ENCODE peak calls at places on chromosomes 16 and 17, in six cellular contexts. R is hypothalamus; O is effector CD8-positive, alpha-beta T cell; F is left cardiac atrium; X is stromal cell of bone marrow; H is body of pancreas. V is an unnamed sample.

GRCh38 chr16:70582280-70582978 is 58.8 kb downstream of the SF3B3 start:
- DNase-seq in H (no peak), O (no peak), R (no peak), F (no peak), X (no peak), V (no peak)

GRCh38 chr17:38604479-38605229 is 1.1 kb downstream of the SRCIN1 start:
- DNase-seq in F (no peak), H (peak), R (peak), X (no peak), O (peak), V (no peak)

GRCh38 chr17:8173871-8174322 is 2.3 kb downstream of the TMEM107 start:
- DNase-seq in H (no peak), X (no peak), O (no peak), R (no peak), F (no peak), V (no peak)

GRCh38 chr16:4402439-4403132 is 13.8 kb downstream of the CORO7 start:
- DNase-seq in H (peak), R (peak), F (peak), O (peak), X (no peak), V (no peak)

GRCh38 chr17:21129023-21129681 is 2.4 kb downstream of the DHRS7B start:
- DNase-seq in R (peak), X (peak), F (peak), H (peak), O (no peak), V (peak)

GRCh38 chr17:77252736-77253135 is 112.0 kb downstream of the SEC14L1 start:
- DNase-seq in F (no peak), X (no peak), H (no peak), O (no peak), R (no peak), V (no peak)

GRCh38 chr17:76943781-76944213 is 75.6 kb downstream of the MGAT5B start:
- DNase-seq in F (no peak), X (no peak), R (no peak), O (no peak), H (no peak), V (no peak)

GRCh38 chr16:19294156-19294649 is 8.7 kb downstream of the CLEC19A start:
- DNase-seq in R (peak), H (peak), F (peak), O (no peak), X (no peak), V (no peak)

GRCh38 chr16:15037745-15038144 is 18.1 kb downstream of the NTAN1 start:
- DNase-seq in O (no peak), R (no peak), X (no peak), F (no peak), H (no peak), V (no peak)

GRCh38 chr17:76725580-76726230 is 701 bp downstream of the JMJD6 start:
- DNase-seq in H (peak), X (no peak), O (peak), R (peak), F (peak), V (no peak)

GRCh38 chr17:74153456-74153810 is 50.0 kb upstream of the RPL38 start:
- DNase-seq in F (no peak), X (no peak), O (no peak), H (no peak), R (no peak), V (no peak)

GRCh38 chr17:19958023-19958422 is 19.6 kb downstream of the AKAP10 start:
- DNase-seq in X (peak), H (no peak), R (no peak), O (no peak), F (no peak), V (peak)

GRCh38 chr16:8914098-8914497 is 31.9 kb downstream of the LITAFD start:
- DNase-seq in F (no peak), O (no peak), R (no peak), H (no peak), X (no peak), V (no peak)

GRCh38 chr17:79970576-79971068 is 65.0 kb downstream of the TBC1D16 start:
- DNase-seq in H (peak), O (peak), F (peak), X (no peak), R (peak), V (no peak)

GRCh38 chr17:31371511-31372097 is 19.9 kb upstream of the RAB11FIP4 start:
- DNase-seq in H (no peak), F (no peak), X (peak), O (no peak), R (no peak), V (no peak)

GRCh38 chr17:28675980-28676379 is 14.0 kb downstream of the SUPT6H start:
- DNase-seq in H (no peak), F (no peak), O (no peak), X (no peak), R (no peak), V (no peak)

GRCh38 chr17:42019509-42020404 is at the start of gene NKIRAS2:
- DNase-seq in O (peak), H (peak), R (peak), F (peak), X (peak), V (peak)

GRCh38 chr17:36779550-36779949 is 157.7 kb upstream of the LHX1 start:
- DNase-seq in R (no peak), X (no peak), F (no peak), O (no peak), H (no peak), V (no peak)

GRCh38 chr16:88066234-88066633 is 115.0 kb downstream of the BANP start:
- DNase-seq in F (no peak), H (peak), O (no peak), R (no peak), X (no peak), V (no peak)

GRCh38 chr16:54489225-54489781 is 202.7 kb upstream of the IRX3 start:
- DNase-seq in R (no peak), F (no peak), H (peak), X (no peak), O (no peak), V (no peak)

GRCh38 chr17:55770220-55770870 is 19.5 kb downstream of the PCTP start:
- DNase-seq in O (no peak), F (no peak), R (no peak), H (no peak), X (peak), V (peak)

GRCh38 chr17:61724777-61725176 is 133.8 kb upstream of the NACA2 start:
- DNase-seq in O (no peak), F (no peak), R (no peak), H (no peak), X (no peak), V (no peak)

GRCh38 chr17:7336240-7337175 is at the start of gene ACAP1:
- DNase-seq in X (no peak), R (no peak), F (no peak), H (no peak), O (peak), V (no peak)

GRCh38 chr17:45992904-45993303 is 6.1 kb upstream of the STH start:
- DNase-seq in O (no peak), X (no peak), H (no peak), R (no peak), F (no peak), V (no peak)

GRCh38 chr17:42809250-42809649 is 10.6 kb downstream of the CNTD1 start:
- DNase-seq in H (peak), R (peak), F (peak), X (peak), O (no peak), V (no peak)

GRCh38 chr17:51260960-51261958 is 913 bp downstream of the UTP18 start:
- DNase-seq in H (peak), X (no peak), O (peak), R (peak), F (peak), V (no peak)

GRCh38 chr16:25045696-25046381 is 30.7 kb upstream of the ARHGAP17 start:
- DNase-seq in O (no peak), H (no peak), R (no peak), X (no peak), F (no peak), V (no peak)